ENCODE peak calls at places on chromosomes 2 and 18, in five cellular contexts. E, U, S, K and Q are unnamed samples.

GRCh38 chr18:21933931-21934765 is 193.6 kb downstream of the MIB1 start:
- DNase-seq in E (no peak), K (no peak), S (no peak), U (no peak), Q (no peak)

GRCh38 chr2:120889936-120890335 is 154.3 kb downstream of the GLI2 start:
- DNase-seq in E (no peak), K (no peak), S (no peak), U (no peak), Q (no peak)

GRCh38 chr2:111236027-111236426 is 115.3 kb downstream of the BCL2L11 start:
- DNase-seq in E (no peak), K (no peak), S (no peak), U (no peak), Q (no peak)

GRCh38 chr2:223576873-223577272 is 25.3 kb downstream of the SCG2 start:
- DNase-seq in U (no peak), S (peak), K (no peak), E (no peak), Q (no peak)

GRCh38 chr2:10493636-10494281 is 45.6 kb upstream of the ODC1 start:
- DNase-seq in K (peak), U (peak), S (no peak), E (peak), Q (no peak)

GRCh38 chr18:58345064-58345463 is 283.8 kb downstream of the ALPK2 start:
- DNase-seq in K (no peak), U (no peak), S (no peak), E (no peak), Q (no peak)

GRCh38 chr2:8821276-8822217 is 15.9 kb downstream of the KIDINS220 start:
- DNase-seq in S (no peak), E (peak), K (no peak), U (no peak), Q (no peak)

GRCh38 chr18:75086494-75087034 is 122.4 kb downstream of the PTGR3 start:
- DNase-seq in S (no peak), K (peak), U (no peak), E (no peak), Q (no peak)

GRCh38 chr2:204180671-204181070 is 244.1 kb downstream of the ICOS start:
- DNase-seq in U (no peak), K (no peak), S (no peak), E (no peak), Q (no peak)

GRCh38 chr18:70334264-70334663 is 45.4 kb downstream of the SOCS6 start:
- DNase-seq in U (no peak), K (no peak), S (no peak), E (no peak), Q (no peak)

GRCh38 chr18:70332694-70333093 is 43.8 kb downstream of the SOCS6 start:
- DNase-seq in K (no peak), S (no peak), U (no peak), E (peak), Q (no peak)

GRCh38 chr18:70333316-70333715 is 44.5 kb downstream of the SOCS6 start:
- DNase-seq in U (no peak), S (no peak), E (no peak), K (no peak), Q (no peak)

GRCh38 chr18:70334728-70335329 is 46.0 kb downstream of the SOCS6 start:
- DNase-seq in U (no peak), S (no peak), E (peak), K (no peak), Q (no peak)

DNA sequence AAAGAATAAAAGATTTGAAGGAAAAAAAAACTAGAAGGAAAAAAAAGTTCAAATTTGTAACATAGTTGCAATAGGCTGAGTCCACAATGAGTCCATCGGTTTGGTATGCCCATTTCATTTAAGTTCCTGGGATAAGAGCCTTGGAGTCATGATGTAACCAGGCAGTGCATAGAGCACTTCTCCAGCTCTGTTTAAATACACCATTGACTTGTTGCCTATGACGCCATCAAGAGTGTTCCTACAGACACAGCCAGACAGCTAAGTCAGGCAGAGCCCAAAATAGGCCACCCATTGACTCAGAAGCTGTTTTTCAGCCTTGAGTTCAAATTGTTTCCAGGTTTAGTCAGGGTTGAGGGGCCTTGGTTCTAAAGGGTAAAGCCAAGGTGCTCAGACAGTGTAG is 44.9 kb downstream of the SOCS6 start:
- DNase-seq in E (peak), U (no peak), S (peak), K (no peak), Q (no peak)
- TF ChIP-seq SIN3A in E (no peak), U (no peak), S (no peak), K (no peak), Q (no peak)

GRCh38 chr2:241618836-241619235 is 18.1 kb downstream of the THAP4 start:
- DNase-seq in S (no peak), U (no peak), K (no peak), E (no peak), Q (no peak)

GRCh38 chr2:241618296-241618805 is 18.6 kb downstream of the THAP4 start:
- DNase-seq in U (peak), S (no peak), E (no peak), K (no peak), Q (no peak)

GRCh38 chr2:241617431-241618154 is 19.4 kb downstream of the THAP4 start:
- DNase-seq in E (no peak), U (peak), S (no peak), K (no peak), Q (no peak)

GRCh38 chr2:241620419-241620769 is 16.6 kb downstream of the THAP4 start:
- DNase-seq in K (no peak), S (peak), U (no peak), E (no peak), Q (no peak)

GRCh38 chr2:241619602-241620418 is 17.1 kb downstream of the THAP4 start:
- DNase-seq in U (no peak), S (no peak), K (no peak), E (no peak), Q (no peak)
- TF ChIP-seq CEBPB in U (no peak), S (no peak), K (no peak), E (no peak), Q (no peak)

GRCh38 chr2:158815166-158815565 is 20.0 kb downstream of the DAPL1 start:
- DNase-seq in U (no peak), K (no peak), S (no peak), E (no peak), Q (no peak)

GRCh38 chr2:158818511-158818910 is 23.4 kb downstream of the DAPL1 start:
- DNase-seq in E (no peak), U (no peak), S (no peak), K (no peak), Q (no peak)

GRCh38 chr2:158817596-158817995 is 22.5 kb downstream of the DAPL1 start:
- DNase-seq in S (no peak), E (no peak), U (no peak), K (no peak), Q (no peak)

GRCh38 chr2:158815650-158816049 is 20.5 kb downstream of the DAPL1 start:
- DNase-seq in E (no peak), K (no peak), U (no peak), S (no peak), Q (no peak)

DNA sequence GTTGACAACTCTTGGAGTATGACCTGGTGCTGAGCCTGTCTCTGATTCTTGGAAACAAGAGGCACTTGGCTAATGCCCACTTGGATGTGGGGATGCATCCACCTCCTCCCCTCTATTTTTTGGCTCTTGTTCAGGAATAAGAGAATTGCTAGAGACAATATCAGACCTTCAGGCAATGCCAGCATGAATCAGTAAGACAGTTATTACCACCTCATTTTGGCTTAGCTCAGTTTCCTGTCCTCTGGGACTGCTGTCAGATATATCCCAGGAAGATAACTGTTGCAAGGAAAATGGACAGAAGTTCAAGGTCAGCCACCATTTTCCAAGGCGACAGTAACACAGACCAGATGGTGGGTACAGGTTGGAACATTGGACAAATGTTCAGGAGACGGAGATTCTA is 21.7 kb downstream of the DAPL1 start:
- DNase-seq in E (no peak), U (no peak), K (no peak), S (no peak), Q (no peak)
- TF ChIP-seq SIN3A in E (no peak), U (no peak), K (no peak), S (no peak), Q (no peak)

GRCh38 chr2:207226243-207226642 is 60.5 kb upstream of the KLF7 start:
- DNase-seq in E (no peak), U (no peak), K (no peak), S (no peak), Q (no peak)
- TF ChIP-seq CEBPB in E (no peak), U (no peak), K (no peak), S (no peak), Q (no peak)

DNA sequence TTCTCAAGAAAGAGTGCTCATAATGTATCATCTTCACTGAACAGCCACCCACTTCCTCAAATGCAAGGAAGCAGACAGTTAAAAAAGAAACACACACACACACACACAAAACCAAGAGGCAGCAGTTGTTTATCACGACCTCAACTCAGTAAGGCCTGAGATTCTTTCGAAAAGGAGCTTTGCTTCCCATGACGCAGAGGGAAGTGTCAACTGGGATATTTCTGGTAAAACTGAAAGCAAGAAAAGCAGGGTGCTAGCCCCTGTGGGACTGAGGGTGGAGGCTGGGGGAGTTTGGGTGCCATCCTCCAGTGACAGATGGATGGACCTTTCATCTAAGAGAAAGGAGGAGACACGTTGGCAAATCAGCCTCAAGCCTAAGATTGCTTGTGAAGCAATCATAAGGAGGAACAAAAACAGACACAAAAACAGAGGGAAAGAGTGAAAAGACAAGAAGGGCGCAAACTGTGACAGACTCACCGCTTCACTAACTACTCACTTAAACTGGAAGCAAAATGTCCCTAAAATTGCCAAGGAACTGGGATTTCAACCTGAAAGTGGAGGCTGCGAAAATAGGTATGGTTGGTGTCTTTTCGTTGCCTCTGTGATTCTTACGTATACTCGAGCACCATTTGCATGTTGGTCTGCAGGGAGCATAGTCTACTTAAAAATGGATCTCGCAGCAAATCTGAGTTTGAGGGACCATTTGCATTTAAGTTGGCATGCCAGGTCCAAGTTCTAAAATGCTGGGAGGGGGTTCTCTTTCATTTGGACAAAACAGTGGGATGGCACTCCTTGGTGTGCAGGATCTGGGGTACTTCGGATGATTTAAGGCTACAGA is at the start of gene ARHGAP25:
- DNase-seq in E (no peak), K (no peak), U (peak), S (no peak), Q (no peak)
- TF ChIP-seq SIN3A in E (no peak), K (no peak), U (no peak), S (no peak), Q (no peak)